ENCODE peak calls at places on chromosomes 12 and 14, in six cellular contexts. One of them, this sample, is unnamed.

GRCh38 chr14:94380225-94381148 is 7.9 kb downstream of the SERPINA1 start:
- DNase-seq in hepatocyte: no peak
- DNase-seq in colonic mucosa: no peak
- DNase-seq in MCF 10A: no peak
- DNase-seq in keratinocyte: no peak
- DNase-seq in endothelial cell: no peak
- DNase-seq in this sample: no peak

GRCh38 chr12:126210448-126210847 is 1145.2 kb downstream of the AACS start:
- DNase-seq in hepatocyte: peak; percentile 13
- DNase-seq in keratinocyte: no peak
- DNase-seq in colonic mucosa: no peak
- DNase-seq in MCF 10A: peak; percentile 38
- DNase-seq in endothelial cell: no peak
- DNase-seq in this sample: no peak

GRCh38 chr12:3278681-3279414 is 201.7 kb downstream of the TSPAN9 start:
- DNase-seq in endothelial cell: no peak
- DNase-seq in MCF 10A: peak; percentile 23
- DNase-seq in keratinocyte: no peak
- DNase-seq in colonic mucosa: no peak
- DNase-seq in hepatocyte: no peak
- DNase-seq in this sample: no peak

GRCh38 chr12:124679533-124680371 is 112.3 kb upstream of the NCOR2 start:
- DNase-seq in endothelial cell: no peak
- DNase-seq in hepatocyte: no peak
- DNase-seq in colonic mucosa: peak; percentile 57
- DNase-seq in keratinocyte: no peak
- DNase-seq in MCF 10A: no peak
- DNase-seq in this sample: no peak

GRCh38 chr12:45762185-45763110 is 32.9 kb downstream of the ARID2 start:
- DNase-seq in hepatocyte: peak; percentile 62
- DNase-seq in colonic mucosa: no peak
- DNase-seq in keratinocyte: no peak
- DNase-seq in MCF 10A: peak; percentile 57
- DNase-seq in endothelial cell: peak; percentile 18
- DNase-seq in this sample: no peak

GRCh38 chr14:52860209-52860608 is 68.8 kb upstream of the GNPNAT1 start:
- DNase-seq in keratinocyte: no peak
- DNase-seq in MCF 10A: no peak
- DNase-seq in colonic mucosa: no peak
- DNase-seq in endothelial cell: no peak
- DNase-seq in hepatocyte: no peak
- DNase-seq in this sample: no peak

GRCh38 chr12:76276499-76277151 is 71.6 kb downstream of the BBS10 start:
- DNase-seq in colonic mucosa: no peak
- DNase-seq in keratinocyte: no peak
- DNase-seq in endothelial cell: no peak
- DNase-seq in hepatocyte: no peak
- DNase-seq in MCF 10A: no peak
- DNase-seq in this sample: no peak

GRCh38 chr12:77232045-77232444 is 166.7 kb upstream of the E2F7 start:
- DNase-seq in keratinocyte: no peak
- DNase-seq in endothelial cell: no peak
- DNase-seq in hepatocyte: peak; percentile 51
- DNase-seq in MCF 10A: peak; percentile 27
- DNase-seq in colonic mucosa: no peak
- DNase-seq in this sample: no peak

GRCh38 chr12:104414581-104415305 is 42.0 kb upstream of the CHST11 start:
- DNase-seq in keratinocyte: no peak
- DNase-seq in hepatocyte: no peak
- DNase-seq in endothelial cell: no peak
- DNase-seq in MCF 10A: peak; percentile 5
- DNase-seq in colonic mucosa: no peak
- DNase-seq in this sample: no peak

GRCh38 chr12:47033081-47033480 is 46.3 kb upstream of the PCED1B start:
- DNase-seq in hepatocyte: peak; percentile 37
- DNase-seq in keratinocyte: no peak
- DNase-seq in colonic mucosa: no peak
- DNase-seq in endothelial cell: no peak
- DNase-seq in MCF 10A: peak; percentile 49
- DNase-seq in this sample: no peak

GRCh38 chr12:120965125-120965524 is 13.2 kb upstream of the HNF1A start:
- DNase-seq in colonic mucosa: no peak
- DNase-seq in keratinocyte: no peak
- DNase-seq in hepatocyte: no peak
- DNase-seq in endothelial cell: no peak
- DNase-seq in MCF 10A: no peak
- DNase-seq in this sample: no peak

GRCh38 chr14:92397839-92398564 is 75.0 kb downstream of the SLC24A4 start:
- DNase-seq in keratinocyte: no peak
- DNase-seq in MCF 10A: no peak
- DNase-seq in endothelial cell: no peak
- DNase-seq in hepatocyte: no peak
- DNase-seq in colonic mucosa: no peak
- DNase-seq in this sample: no peak

GRCh38 chr14:91241848-91242247 is 2.7 kb downstream of the GPR68 start:
- DNase-seq in MCF 10A: no peak
- DNase-seq in hepatocyte: no peak
- DNase-seq in colonic mucosa: no peak
- DNase-seq in endothelial cell: no peak
- DNase-seq in keratinocyte: no peak
- DNase-seq in this sample: no peak

GRCh38 chr14:102087762-102088011 is 843 bp upstream of the HSP90AA1 start:
- DNase-seq in hepatocyte: no peak
- DNase-seq in endothelial cell: no peak
- DNase-seq in colonic mucosa: no peak
- DNase-seq in MCF 10A: no peak
- DNase-seq in keratinocyte: no peak
- DNase-seq in this sample: no peak

GRCh38 chr12:89756638-89757321 is 48.1 kb upstream of the ATP2B1 start:
- DNase-seq in keratinocyte: peak; percentile 97
- DNase-seq in hepatocyte: peak; percentile 87
- DNase-seq in MCF 10A: peak; percentile 98
- DNase-seq in endothelial cell: no peak
- DNase-seq in colonic mucosa: peak; percentile 18
- DNase-seq in this sample: no peak

GRCh38 chr12:128190614-128191013 is 76.4 kb upstream of the TMEM132C start:
- DNase-seq in endothelial cell: no peak
- DNase-seq in colonic mucosa: no peak
- DNase-seq in keratinocyte: no peak
- DNase-seq in hepatocyte: peak; percentile 28
- DNase-seq in MCF 10A: no peak
- DNase-seq in this sample: peak; percentile 80

GRCh38 chr12:50661300-50662120 is 102.4 kb upstream of the ATF1 start:
- DNase-seq in endothelial cell: no peak
- DNase-seq in hepatocyte: no peak
- DNase-seq in MCF 10A: no peak
- DNase-seq in keratinocyte: no peak
- DNase-seq in colonic mucosa: no peak
- DNase-seq in this sample: no peak

GRCh38 chr14:56125772-56126411 is 7.7 kb downstream of the PELI2 start:
- DNase-seq in endothelial cell: no peak
- DNase-seq in keratinocyte: no peak
- DNase-seq in MCF 10A: no peak
- DNase-seq in colonic mucosa: no peak
- DNase-seq in hepatocyte: no peak
- DNase-seq in this sample: no peak

DNA sequence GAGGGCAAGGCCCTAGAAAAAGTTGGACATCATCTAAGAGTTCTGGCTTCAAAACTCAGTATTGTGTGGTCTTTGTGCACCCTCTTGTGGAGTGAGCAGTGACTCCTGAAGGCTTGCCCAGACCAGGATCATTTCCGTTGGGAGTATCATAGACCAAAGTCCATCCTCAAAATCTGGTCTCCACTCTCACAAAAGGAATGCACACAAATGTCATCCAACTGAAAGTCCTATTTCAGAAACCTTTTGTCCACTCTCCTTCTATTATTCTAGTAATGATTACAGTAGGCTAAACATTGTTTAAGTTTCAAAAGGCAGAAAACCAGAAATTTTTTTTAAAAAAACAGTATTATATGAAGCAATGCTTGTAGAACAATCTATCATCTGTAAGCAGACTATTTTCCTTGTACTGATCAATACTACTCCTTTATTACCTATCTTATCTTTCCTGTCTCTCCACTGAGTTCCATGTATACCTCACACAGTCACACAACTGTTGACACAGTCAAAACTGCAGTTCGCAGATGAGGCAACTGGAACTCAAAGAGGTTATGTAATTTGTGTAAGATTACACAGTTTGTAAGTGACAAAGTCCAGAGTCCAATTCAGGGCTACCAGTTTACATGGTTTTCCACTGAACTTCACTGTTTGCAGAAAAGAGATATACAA is 41.4 kb downstream of the COX16 start:
- DNase-seq in MCF 10A: peak; percentile 63
- DNase-seq in hepatocyte: peak; percentile 81
- DNase-seq in keratinocyte: no peak
- DNase-seq in endothelial cell: peak; percentile 59
- DNase-seq in colonic mucosa: peak; percentile 44
- DNase-seq in this sample: peak; percentile 45
- TF ChIP-seq CTCF in MCF 10A: peak; percentile 51
- TF ChIP-seq CTCF in hepatocyte: peak; percentile 87
- TF ChIP-seq CTCF in keratinocyte: peak; percentile 62
- TF ChIP-seq CTCF in endothelial cell: peak; percentile 40
- TF ChIP-seq CTCF in colonic mucosa: peak; percentile 37
- TF ChIP-seq CTCF in this sample: peak; percentile 67

DNA sequence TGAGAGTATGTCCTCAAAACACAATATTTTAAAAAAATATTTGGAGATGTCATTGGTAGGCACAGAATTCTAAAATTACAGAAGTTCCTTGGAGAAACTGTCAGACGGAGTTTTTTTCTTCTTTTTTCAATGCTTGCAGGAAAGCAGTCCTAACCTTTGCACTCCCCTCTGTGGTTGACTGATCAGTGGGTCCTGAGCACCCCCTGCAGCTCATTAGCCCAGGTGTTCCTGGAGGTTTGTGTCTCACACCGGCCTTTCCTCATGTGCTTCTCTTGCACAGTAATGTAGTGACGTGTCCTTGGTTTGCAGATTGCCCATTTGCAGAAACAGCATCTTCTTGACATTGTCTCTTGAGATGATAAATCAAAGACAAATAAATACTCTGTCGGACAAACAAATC is 513.0 kb downstream of the TMEM121 start:
- DNase-seq in MCF 10A: peak; percentile 35
- DNase-seq in endothelial cell: no peak
- DNase-seq in keratinocyte: no peak
- DNase-seq in colonic mucosa: peak; percentile 22
- DNase-seq in hepatocyte: no peak
- DNase-seq in this sample: no peak
- TF ChIP-seq CTCF in MCF 10A: no peak
- TF ChIP-seq CTCF in endothelial cell: no peak
- TF ChIP-seq CTCF in keratinocyte: peak; percentile 31
- TF ChIP-seq CTCF in colonic mucosa: no peak
- TF ChIP-seq CTCF in hepatocyte: no peak
- TF ChIP-seq CTCF in this sample: no peak

GRCh38 chr14:77040059-77040308 is 11.5 kb upstream of the IRF2BPL start:
- DNase-seq in keratinocyte: no peak
- DNase-seq in endothelial cell: no peak
- DNase-seq in hepatocyte: no peak
- DNase-seq in colonic mucosa: no peak
- DNase-seq in MCF 10A: no peak
- DNase-seq in this sample: no peak

GRCh38 chr14:77037338-77037782 is 8.9 kb upstream of the IRF2BPL start:
- DNase-seq in MCF 10A: no peak
- DNase-seq in endothelial cell: no peak
- DNase-seq in keratinocyte: no peak
- DNase-seq in hepatocyte: no peak
- DNase-seq in colonic mucosa: no peak
- DNase-seq in this sample: no peak

GRCh38 chr14:77039285-77040058 is 11.0 kb upstream of the IRF2BPL start:
- DNase-seq in hepatocyte: peak; percentile 73
- DNase-seq in keratinocyte: no peak
- DNase-seq in colonic mucosa: no peak
- DNase-seq in endothelial cell: no peak
- DNase-seq in MCF 10A: no peak
- DNase-seq in this sample: no peak

GRCh38 chr14:77036484-77037337 is 8.2 kb upstream of the IRF2BPL start:
- DNase-seq in endothelial cell: no peak
- DNase-seq in colonic mucosa: no peak
- DNase-seq in hepatocyte: no peak
- DNase-seq in MCF 10A: no peak
- DNase-seq in keratinocyte: no peak
- DNase-seq in this sample: no peak

DNA sequence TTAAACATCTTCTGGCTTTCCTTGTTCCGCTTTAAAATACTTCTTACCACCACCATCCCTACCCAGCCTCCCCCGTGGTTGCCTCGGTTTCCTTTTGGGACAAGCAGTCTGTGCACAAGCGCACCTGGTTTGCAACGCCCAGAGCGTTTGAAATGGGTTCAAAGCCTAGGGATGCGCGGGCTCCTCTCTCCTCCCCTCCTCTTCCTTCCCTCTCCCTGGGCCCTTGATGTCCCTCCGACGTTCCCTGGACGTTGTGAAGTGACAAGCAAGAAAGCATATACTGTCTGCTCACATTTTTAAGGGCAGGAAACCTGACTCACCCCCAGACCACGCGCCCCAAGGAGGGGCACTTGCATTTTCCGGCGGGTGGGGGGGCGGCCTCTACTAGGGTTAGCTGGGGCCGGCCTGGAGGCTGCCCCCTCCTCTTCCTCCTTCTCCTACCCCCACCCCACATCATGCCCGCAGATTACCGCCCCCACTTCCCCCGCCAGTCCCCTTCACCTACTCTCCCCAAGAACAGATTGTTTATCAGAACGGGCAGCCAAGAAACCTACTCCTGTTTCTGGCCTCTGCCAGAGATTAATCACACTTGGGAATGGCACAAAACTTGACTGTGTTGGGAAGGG is 9.5 kb upstream of the IRF2BPL start:
- DNase-seq in MCF 10A: no peak
- DNase-seq in hepatocyte: no peak
- DNase-seq in keratinocyte: no peak
- DNase-seq in colonic mucosa: no peak
- DNase-seq in endothelial cell: no peak
- DNase-seq in this sample: no peak
- TF ChIP-seq CTCF in MCF 10A: no peak
- TF ChIP-seq CTCF in hepatocyte: no peak
- TF ChIP-seq CTCF in keratinocyte: no peak
- TF ChIP-seq CTCF in colonic mucosa: no peak
- TF ChIP-seq CTCF in endothelial cell: no peak
- TF ChIP-seq CTCF in this sample: no peak

GRCh38 chr12:51755251-51755650 is 93.3 kb downstream of the FIGNL2 start:
- DNase-seq in keratinocyte: no peak
- DNase-seq in colonic mucosa: no peak
- DNase-seq in hepatocyte: no peak
- DNase-seq in MCF 10A: no peak
- DNase-seq in endothelial cell: no peak
- DNase-seq in this sample: no peak

GRCh38 chr12:51753980-51754675 is 94.4 kb downstream of the FIGNL2 start:
- DNase-seq in colonic mucosa: no peak
- DNase-seq in hepatocyte: no peak
- DNase-seq in MCF 10A: no peak
- DNase-seq in endothelial cell: no peak
- DNase-seq in keratinocyte: no peak
- DNase-seq in this sample: no peak

GRCh38 chr12:51751657-51752056 is 96.9 kb downstream of the FIGNL2 start:
- DNase-seq in endothelial cell: no peak
- DNase-seq in hepatocyte: no peak
- DNase-seq in colonic mucosa: no peak
- DNase-seq in MCF 10A: no peak
- DNase-seq in keratinocyte: no peak
- DNase-seq in this sample: no peak

GRCh38 chr12:51749986-51750317 is 98.6 kb downstream of the FIGNL2 start:
- DNase-seq in keratinocyte: no peak
- DNase-seq in MCF 10A: no peak
- DNase-seq in hepatocyte: no peak
- DNase-seq in colonic mucosa: no peak
- DNase-seq in endothelial cell: no peak
- DNase-seq in this sample: no peak

GRCh38 chr12:51752490-51752889 is 96.0 kb downstream of the FIGNL2 start:
- DNase-seq in hepatocyte: peak; percentile 64
- DNase-seq in keratinocyte: no peak
- DNase-seq in colonic mucosa: peak; percentile 44
- DNase-seq in endothelial cell: no peak
- DNase-seq in MCF 10A: peak; percentile 70
- DNase-seq in this sample: peak; percentile 44
- TF ChIP-seq CTCF in hepatocyte: no peak
- TF ChIP-seq CTCF in keratinocyte: no peak
- TF ChIP-seq CTCF in colonic mucosa: no peak
- TF ChIP-seq CTCF in endothelial cell: no peak
- TF ChIP-seq CTCF in MCF 10A: no peak
- TF ChIP-seq CTCF in this sample: no peak

This sample was measured in nephron progenitor cell.